ENCODE peak calls at places on chromosomes 12 and 14, in four cellular contexts. U is fibroblast of the conjunctiva; S is activated CD4-positive, alpha-beta memory T cell treated with anti-CD3 and anti-CD28 coated beads, Interleukin-2, amount 10 ng/mL, durations not matched to agents 7 days and 5 days; L is amniotic stem cell. Y is an unnamed sample.

GRCh38 chr12:84508943-84509342 is 403.7 kb downstream of the SLC6A15 start:
- DNase-seq in L (no peak), U (peak; percentile 42), S (no peak), Y (no peak)

GRCh38 chr12:69556383-69556782 is 28.9 kb upstream of the CCT2 start:
- DNase-seq in L (no peak), U (no peak), S (no peak), Y (no peak)

GRCh38 chr14:41285193-41285748 is 321.4 kb upstream of the LRFN5 start:
- DNase-seq in S (no peak), U (peak; percentile 1), L (no peak), Y (no peak)

GRCh38 chr14:69355955-69356321 is 42.2 kb downstream of the ERH start:
- DNase-seq in S (no peak), L (peak; percentile 11), U (peak; percentile 44), Y (no peak)

GRCh38 chr12:29638528-29638927 is 141.0 kb upstream of the OVCH1 start:
- DNase-seq in S (no peak), U (no peak), L (no peak), Y (no peak)

GRCh38 chr12:6122211-6122610 is 2.3 kb downstream of the VWF start:
- DNase-seq in L (no peak), U (no peak), S (no peak), Y (no peak)

GRCh38 chr12:80627773-80628172 is 79.7 kb upstream of the MYF6 start:
- DNase-seq in L (no peak), U (peak; percentile 56), S (no peak), Y (no peak)

GRCh38 chr14:90381999-90382451 is 14.8 kb upstream of the CALM1 start:
- DNase-seq in S (peak; percentile 27), U (no peak), L (no peak), Y (no peak)

GRCh38 chr14:99262977-99263448 is 9.0 kb downstream of the BCL11B start:
- DNase-seq in U (no peak), S (peak; percentile 34), L (no peak), Y (no peak)

GRCh38 chr14:91509878-91510170 is 286 bp downstream of the PPP4R3A start:
- DNase-seq in U (no peak), L (no peak), S (no peak), Y (no peak)

GRCh38 chr12:108854055-108854452 is 3.3 kb downstream of the SSH1 start:
- DNase-seq in U (peak; percentile 76), S (no peak), L (peak; percentile 55), Y (no peak)

GRCh38 chr12:92745874-92746553 is 43.2 kb downstream of the PLEKHG7 start:
- DNase-seq in S (no peak), U (peak; percentile 84), L (peak; percentile 87), Y (peak; percentile 89)

GRCh38 chr12:49448858-49449257 is 81.6 kb downstream of the SPATS2 start:
- DNase-seq in L (no peak), S (no peak), U (no peak), Y (no peak)

GRCh38 chr12:109702126-109702841 is 11.3 kb upstream of the FAM222A start:
- DNase-seq in S (no peak), U (no peak), L (no peak), Y (no peak)

GRCh38 chr12:2457215-2458112 is 337.3 kb upstream of the FKBP4 start:
- DNase-seq in U (no peak), S (no peak), L (no peak), Y (no peak)

GRCh38 chr12:123363743-123364531 is 710 bp downstream of the SBNO1 start:
- DNase-seq in S (peak; percentile 43), U (no peak), L (no peak), Y (no peak)

GRCh38 chr12:45050751-45051489 is at the start of gene DBX2:
- DNase-seq in L (no peak), U (no peak), S (no peak), Y (no peak)

GRCh38 chr14:23984891-23985607 is 3.7 kb upstream of the DHRS4L2 start:
- DNase-seq in L (no peak), S (no peak), U (peak; percentile 91), Y (no peak)

GRCh38 chr14:78157855-78158436 is 12.2 kb upstream of the NRXN3 start:
- DNase-seq in L (no peak), U (no peak), S (peak; percentile 17), Y (no peak)

GRCh38 chr12:92035477-92035876 is 110.2 kb downstream of the BTG1 start:
- DNase-seq in S (no peak), U (no peak), L (no peak), Y (no peak)

GRCh38 chr12:27499377-27499776 is 24.6 kb upstream of the PPFIBP1 start:
- DNase-seq in S (no peak), L (no peak), U (no peak), Y (no peak)

GRCh38 chr12:70031046-70031445 is 206.0 kb downstream of the MYRFL start:
- DNase-seq in S (no peak), L (no peak), U (no peak), Y (no peak)

GRCh38 chr12:52527121-52527800 is 7.1 kb upstream of the KRT5 start:
- DNase-seq in L (no peak), U (no peak), S (peak; percentile 15), Y (no peak)

GRCh38 chr12:105922670-105923102 is 216.1 kb downstream of the NUAK1 start:
- DNase-seq in L (no peak), S (no peak), U (no peak), Y (no peak)

GRCh38 chr14:69968151-69968550 is 88.9 kb downstream of the SMOC1 start:
- DNase-seq in U (no peak), S (no peak), L (no peak), Y (no peak)

GRCh38 chr12:125856899-125857298 is 791.7 kb downstream of the AACS start:
- DNase-seq in U (no peak), S (no peak), L (no peak), Y (no peak)

GRCh38 chr14:74488788-74489397 is 4.2 kb downstream of the NPC2 start:
- DNase-seq in S (no peak), L (peak; percentile 34), U (no peak), Y (no peak)

GRCh38 chr14:94971750-94972149 is 185.6 kb downstream of the DICER1 start:
- DNase-seq in U (peak; percentile 12), L (no peak), S (no peak), Y (no peak)

GRCh38 chr12:100675432-100675831 is 101.9 kb downstream of the GAS2L3 start:
- DNase-seq in S (no peak), L (peak; percentile 78), U (peak; percentile 1), Y (peak; percentile 37)